ENCODE peak calls at places on chromosomes 2 and 18, in seven cellular contexts. B is nephron progenitor cell; J is osteocyte; S is HFFc6; N is CD4-positive, alpha-beta T cell; Y is transverse colon; A is cardiac fibroblast. R is an unnamed sample.

GRCh38 chr2:119230630-119231185 is 7.1 kb downstream of the STEAP3 start:
- DNase-seq in S (peak), A (peak), J (no peak), N (no peak), Y (no peak), B (peak), R (no peak)

GRCh38 chr2:210647151-210647550 is 90.8 kb downstream of the CPS1 start:
- DNase-seq in B (no peak), S (no peak), J (no peak), N (no peak), A (no peak), Y (no peak), R (no peak)

GRCh38 chr2:61889212-61889956 is 928 bp upstream of the CCT4 start:
- DNase-seq in N (no peak), A (no peak), S (no peak), J (no peak), Y (peak), B (peak), R (no peak)

GRCh38 chr2:220096406-220096805 is 469.0 kb downstream of the SLC4A3 start:
- DNase-seq in N (no peak), B (no peak), S (peak), A (no peak), J (no peak), Y (no peak), R (no peak)

GRCh38 chr18:79524181-79525078 is 128.7 kb downstream of the NFATC1 start:
- DNase-seq in A (no peak), B (no peak), N (no peak), J (peak), Y (no peak), S (no peak), R (no peak)

GRCh38 chr18:26549486-26550435 is 1.4 kb upstream of the KCTD1 start:
- DNase-seq in S (peak), Y (peak), B (peak), N (no peak), A (peak), J (no peak), R (no peak)

GRCh38 chr2:217911283-217911965 is 91.4 kb downstream of the TNS1 start:
- DNase-seq in A (peak), Y (no peak), N (no peak), J (no peak), B (no peak), S (no peak), R (no peak)

GRCh38 chr2:200454839-200455801 is 54.7 kb downstream of the KCTD18 start:
- DNase-seq in N (no peak), S (peak), Y (no peak), A (peak), B (no peak), J (no peak), R (no peak)

GRCh38 chr2:26048791-26049190 is 14.9 kb downstream of the RAB10 start:
- DNase-seq in N (no peak), A (no peak), Y (no peak), J (no peak), S (no peak), B (no peak), R (no peak)

GRCh38 chr2:148853458-148853857 is 21.6 kb upstream of the KIF5C start:
- DNase-seq in J (no peak), S (no peak), B (no peak), N (no peak), Y (no peak), A (no peak), R (no peak)

GRCh38 chr2:9288233-9288632 is 81.6 kb downstream of the ASAP2 start:
- DNase-seq in Y (no peak), B (no peak), J (no peak), A (peak), N (no peak), S (peak), R (peak)

GRCh38 chr2:222876947-222877346 is 16.1 kb downstream of the ACSL3 start:
- DNase-seq in N (no peak), A (no peak), Y (no peak), S (no peak), J (no peak), B (no peak), R (no peak)

GRCh38 chr2:128236491-128237035 is 82.1 kb downstream of the HS6ST1 start:
- DNase-seq in Y (no peak), A (peak), B (no peak), S (peak), N (no peak), J (peak), R (no peak)

GRCh38 chr2:100235098-100235497 is 87.2 kb downstream of the LONRF2 start:
- DNase-seq in A (no peak), B (no peak), N (peak), Y (peak), S (no peak), J (peak), R (no peak)

GRCh38 chr2:38279201-38279600 is 97.9 kb downstream of the ATL2 start:
- DNase-seq in S (no peak), J (no peak), N (no peak), A (no peak), Y (no peak), B (no peak), R (no peak)

GRCh38 chr2:74831693-74832530 is 2.0 kb upstream of the HK2 start:
- DNase-seq in Y (no peak), A (peak), N (no peak), B (no peak), S (peak), J (no peak), R (no peak)

GRCh38 chr2:134160793-134161504 is 92.9 kb upstream of the MGAT5 start:
- DNase-seq in B (peak), Y (no peak), A (peak), S (no peak), N (no peak), J (no peak), R (no peak)

GRCh38 chr18:35611518-35611917 is 30.0 kb downstream of the GALNT1 start:
- DNase-seq in A (no peak), B (no peak), N (no peak), J (no peak), Y (no peak), S (no peak), R (no peak)

GRCh38 chr2:105798595-105798994 is 53.9 kb downstream of the NCK2 start:
- DNase-seq in N (no peak), Y (no peak), J (no peak), A (no peak), B (no peak), S (no peak), R (no peak)

GRCh38 chr2:196537311-196537710 is 102.2 kb upstream of the CCDC150 start:
- DNase-seq in A (no peak), Y (no peak), N (no peak), S (no peak), B (no peak), J (no peak), R (no peak)

GRCh38 chr2:46188041-46188715 is 109.0 kb upstream of the EPAS1 start:
- DNase-seq in A (no peak), S (no peak), J (peak), Y (no peak), B (no peak), N (no peak), R (no peak)

GRCh38 chr2:237806334-237806733 is 7.8 kb downstream of the RBM44 start:
- DNase-seq in Y (no peak), N (no peak), B (no peak), J (no peak), S (no peak), A (peak), R (no peak)

GRCh38 chr2:227789803-227790202 is 23.8 kb upstream of the CCL20 start:
- DNase-seq in N (no peak), S (no peak), A (no peak), Y (no peak), B (no peak), J (no peak), R (no peak)

GRCh38 chr2:15798716-15799431 is 141.5 kb upstream of the MYCN start:
- DNase-seq in S (no peak), A (no peak), Y (no peak), B (no peak), J (no peak), N (no peak), R (no peak)

GRCh38 chr2:225416616-225417367 is 17.3 kb downstream of the NYAP2 start:
- DNase-seq in N (no peak), Y (no peak), S (no peak), B (no peak), J (no peak), A (no peak), R (no peak)

GRCh38 chr2:185835974-185836373 is 97.4 kb downstream of the FSIP2 start:
- DNase-seq in B (no peak), Y (no peak), S (no peak), A (no peak), N (no peak), J (no peak), R (no peak)

GRCh38 chr2:120291464-120292311 is 39.0 kb downstream of the RALB start:
- DNase-seq in Y (no peak), N (no peak), A (peak), B (no peak), S (peak), J (no peak), R (no peak)

GRCh38 chr2:227862741-227863588 is 8.5 kb upstream of the DAW1 start:
- DNase-seq in N (no peak), S (peak), A (peak), J (no peak), Y (no peak), B (no peak), R (peak)

GRCh38 chr2:234191819-234192407 is 141.4 kb downstream of the SPP2 start:
- DNase-seq in A (peak), Y (no peak), S (no peak), B (no peak), N (no peak), J (no peak), R (no peak)

GRCh38 chr18:46711444-46711863 is 45.4 kb downstream of the ST8SIA5 start:
- DNase-seq in J (no peak), A (no peak), Y (no peak), S (no peak), B (no peak), N (no peak), R (no peak)

GRCh38 chr2:59083075-59083792 is 842.1 kb upstream of the FANCL start:
- DNase-seq in B (no peak), Y (no peak), J (no peak), S (no peak), A (no peak), N (no peak), R (no peak)
- TF ChIP-seq CTCF in B (no peak), Y (no peak), J (no peak), S (no peak), A (no peak), N (no peak), R (no peak)

GRCh38 chr2:69171829-69172228 is 158.8 kb downstream of the ANTXR1 start:
- DNase-seq in Y (no peak), N (no peak), S (no peak), J (no peak), A (no peak), B (no peak), R (no peak)

GRCh38 chr2:69177063-69177771 is 164.2 kb downstream of the ANTXR1 start:
- DNase-seq in J (no peak), N (no peak), Y (peak), A (peak), B (no peak), S (peak), R (peak)

GRCh38 chr2:69171070-69171811 is 158.3 kb downstream of the ANTXR1 start:
- DNase-seq in A (no peak), S (peak), J (no peak), Y (no peak), B (no peak), N (no peak), R (no peak)

GRCh38 chr2:69175795-69176715 is 163.1 kb downstream of the ANTXR1 start:
- DNase-seq in N (no peak), S (no peak), B (no peak), Y (no peak), A (no peak), J (no peak), R (no peak)

DNA sequence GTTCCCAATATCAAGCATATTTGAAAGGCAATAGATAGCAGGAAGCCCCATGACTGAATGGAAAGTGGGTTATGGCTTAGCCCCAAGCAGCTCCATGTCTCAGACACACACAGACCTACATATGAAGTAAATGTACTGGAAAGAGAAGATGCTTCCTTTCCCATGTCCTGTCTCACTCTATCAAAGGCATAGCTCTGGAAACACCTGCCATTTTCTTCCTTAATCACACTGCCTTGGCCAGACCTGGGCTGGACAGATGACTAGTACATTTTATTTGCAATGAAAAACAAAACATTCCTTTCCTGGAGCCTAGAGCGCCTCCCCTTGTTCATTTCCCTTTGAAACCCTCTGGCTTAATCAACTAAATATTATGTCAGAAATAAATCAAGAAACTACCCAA is 160.7 kb downstream of the ANTXR1 start:
- DNase-seq in Y (no peak), B (no peak), S (no peak), N (no peak), A (peak), J (no peak), R (no peak)
- TF ChIP-seq CTCF in Y (no peak), B (no peak), S (no peak), N (no peak), A (no peak), J (no peak), R (no peak)

DNA sequence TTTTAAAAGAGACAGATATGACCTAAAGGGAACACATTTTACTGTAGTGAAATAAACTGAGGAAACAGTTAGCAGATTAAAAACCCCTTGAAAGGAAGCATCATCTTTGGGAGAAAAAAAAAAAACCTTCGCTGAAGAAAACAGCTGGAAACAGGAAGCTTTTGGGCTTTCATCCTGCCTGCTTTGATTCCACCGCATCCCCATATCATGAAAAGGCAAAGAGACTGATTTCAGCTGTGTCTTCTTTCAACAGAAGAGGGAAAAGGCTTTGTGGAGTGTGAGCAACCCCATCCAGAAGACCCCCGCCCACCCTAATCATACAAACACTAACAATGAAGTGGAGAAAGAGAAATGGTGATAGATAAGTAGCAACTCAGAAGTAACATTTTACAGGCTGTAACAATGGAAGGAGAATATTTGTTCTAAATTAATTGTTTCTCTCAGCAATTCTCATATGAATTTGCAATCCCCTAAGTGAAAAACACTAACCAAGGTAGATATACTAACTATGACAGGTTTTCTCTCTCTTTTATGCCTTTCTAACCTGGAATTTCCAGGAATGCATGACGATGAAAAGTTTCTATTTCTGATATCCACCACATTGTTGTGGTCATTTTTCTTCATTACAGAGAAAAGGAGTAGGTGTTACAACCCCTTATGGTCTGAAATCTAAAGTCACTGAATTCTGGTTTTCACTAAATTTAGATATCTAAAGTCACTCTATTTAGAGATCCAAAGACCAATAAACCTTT is 86.2 kb downstream of the TCF4 start:
- DNase-seq in S (no peak), Y (no peak), N (no peak), J (no peak), B (no peak), A (peak), R (no peak)
- TF ChIP-seq CTCF in S (no peak), Y (no peak), N (no peak), J (no peak), B (no peak), A (no peak), R (no peak)

DNA sequence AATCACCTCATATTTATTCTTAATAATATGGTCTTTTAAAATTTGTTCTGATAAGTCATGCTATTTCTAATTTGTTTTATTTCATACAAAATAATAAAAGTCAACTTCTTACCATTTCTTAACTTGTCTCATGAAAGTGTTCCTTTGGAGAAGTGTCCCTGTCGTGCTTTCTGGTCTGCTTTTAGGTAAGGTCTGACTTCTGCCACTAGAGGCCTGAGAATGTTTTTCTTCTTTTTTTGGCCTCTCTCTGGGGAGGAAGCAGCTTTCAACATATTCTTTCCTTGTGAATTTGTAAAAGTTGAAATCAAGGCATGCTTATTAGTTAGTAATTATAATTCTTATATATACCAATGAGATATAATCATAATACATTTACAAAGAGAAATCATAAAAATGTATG is 39.4 kb downstream of the MAP2 start:
- DNase-seq in N (no peak), A (peak), Y (no peak), B (no peak), S (no peak), J (no peak), R (no peak)
- TF ChIP-seq CTCF in N (no peak), A (peak), Y (no peak), B (no peak), S (peak), J (peak), R (peak)

DNA sequence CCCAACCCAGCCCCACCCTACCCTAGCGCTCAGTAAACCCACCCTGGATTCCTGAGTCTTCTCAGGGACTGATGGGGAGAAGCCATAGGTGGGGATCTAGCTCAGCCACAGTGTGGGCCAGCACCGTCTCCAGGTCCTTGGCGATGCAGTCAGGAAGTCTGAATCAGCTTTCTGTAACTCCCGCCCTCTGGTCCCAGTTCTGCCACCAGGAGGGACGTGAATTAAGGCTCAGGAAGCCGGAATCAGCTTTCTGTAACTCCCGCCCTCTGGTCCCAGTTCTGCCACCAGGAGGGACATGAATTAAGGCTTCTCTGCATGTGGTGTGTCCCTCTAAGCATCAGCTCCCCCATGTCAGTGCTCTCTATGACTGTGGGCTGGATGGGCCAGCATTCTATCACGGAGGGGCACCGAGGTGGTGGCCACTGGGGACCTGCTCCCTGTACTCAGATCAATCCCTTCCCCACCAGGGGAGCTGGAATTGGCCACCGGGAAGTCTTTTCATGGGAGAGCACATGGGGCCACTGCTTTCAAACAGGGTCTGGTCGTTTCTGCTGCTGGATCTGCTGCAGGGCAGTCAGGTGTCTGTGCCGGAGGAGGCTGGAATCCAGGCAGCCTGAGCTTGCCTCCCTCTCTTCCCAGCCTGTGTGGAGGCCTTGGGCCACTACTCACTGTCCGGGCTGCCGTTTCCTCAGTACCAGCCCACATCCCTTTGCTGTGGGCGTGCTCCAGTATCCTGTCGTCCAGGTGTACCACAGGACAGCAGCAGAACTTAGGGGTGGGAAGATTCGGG is 24.7 kb downstream of the ASB18 start:
- DNase-seq in J (peak), A (no peak), B (no peak), Y (no peak), N (no peak), S (no peak), R (peak)
- TF ChIP-seq CTCF in J (no peak), A (no peak), B (no peak), Y (no peak), N (no peak), S (no peak), R (no peak)

GRCh38 chr18:650428-650858 is 7.0 kb upstream of the TYMS start:
- DNase-seq in S (no peak), A (no peak), J (no peak), B (no peak), Y (no peak), N (no peak), R (no peak)

GRCh38 chr18:649341-649740 is 8.1 kb upstream of the TYMS start:
- DNase-seq in J (no peak), A (no peak), S (no peak), N (no peak), Y (no peak), B (no peak), R (no peak)

GRCh38 chr18:641224-641623 is 16.2 kb upstream of the TYMS start:
- DNase-seq in Y (no peak), N (no peak), A (no peak), S (no peak), J (no peak), B (no peak), R (no peak)

GRCh38 chr18:647304-647703 is 10.1 kb upstream of the TYMS start:
- DNase-seq in S (no peak), Y (no peak), B (no peak), J (no peak), A (no peak), N (no peak), R (no peak)

DNA sequence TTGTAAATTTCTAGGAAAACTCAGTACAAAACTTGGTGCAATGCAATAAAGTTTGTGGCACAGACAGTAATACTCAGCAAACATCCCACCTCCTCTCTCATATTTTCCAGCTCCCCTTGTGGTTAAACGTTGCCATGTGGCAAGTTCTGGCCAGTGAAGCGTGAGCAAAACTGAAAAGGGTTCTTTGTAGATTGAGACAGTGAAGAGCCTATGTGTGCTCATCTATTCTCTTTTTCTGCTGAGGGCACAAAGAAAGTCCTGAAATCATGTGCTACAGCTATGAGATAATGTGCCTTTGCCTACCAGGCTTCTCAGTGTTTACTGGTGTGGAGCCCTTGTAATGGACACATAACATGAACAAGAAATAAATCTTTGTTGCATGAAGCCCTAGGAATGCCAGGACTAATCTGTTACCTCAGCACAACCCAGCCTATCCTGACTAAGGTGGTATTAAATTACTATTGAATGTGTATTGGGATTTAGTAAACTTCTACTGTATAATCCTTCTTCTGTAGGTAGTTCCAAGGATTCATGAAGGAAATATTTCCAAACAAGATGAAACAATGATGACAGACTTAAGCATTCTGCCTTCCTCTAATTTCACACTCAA is 13.0 kb upstream of the TYMS start:
- DNase-seq in S (no peak), Y (no peak), B (no peak), J (no peak), A (no peak), N (no peak), R (no peak)
- TF ChIP-seq CTCF in S (no peak), Y (no peak), B (no peak), J (no peak), A (peak), N (no peak), R (peak)

R was measured in retinal pigment epithelial cell.